ENCODE peak calls at places on chromosomes 11 and 22, in eight cellular contexts. U is uterus, P is chondrocyte, A is GM10248, E is BJ, V is PC-3, Z is cardiac muscle cell, Y is HFF-Myc. Q is an unnamed sample.

GRCh38 chr11:95455228-95455627 is 224.2 kb upstream of the SESN3 start:
- DNase-seq in E (no peak), U (no peak), P (no peak), V (no peak), A (no peak), Y (no peak), Z (no peak), Q (no peak)

GRCh38 chr11:132123854-132124835 is 753.7 kb downstream of the NTM start:
- DNase-seq in Y (no peak), V (no peak), Z (no peak), P (no peak), A (no peak), E (no peak), U (no peak), Q (no peak)

GRCh38 chr11:67606150-67606476 is 623 bp upstream of the NDUFV1 start:
- DNase-seq in Z (peak), Y (no peak), A (no peak), E (no peak), P (no peak), V (no peak), U (no peak), Q (no peak)

GRCh38 chr11:1863352-1864215 is 10.7 kb downstream of the LSP1 start:
- DNase-seq in Z (peak), Y (peak), E (peak), U (peak), A (no peak), P (no peak), V (peak), Q (peak)

GRCh38 chr11:74157169-74157568 is 13.6 kb downstream of the C2CD3 start:
- DNase-seq in U (no peak), Z (no peak), A (no peak), V (peak), Y (no peak), E (no peak), P (no peak), Q (no peak)

GRCh38 chr22:20316217-20316843 is 3.5 kb downstream of the DGCR6L start:
- DNase-seq in P (no peak), V (no peak), A (no peak), Y (no peak), Z (no peak), E (no peak), U (no peak), Q (no peak)

GRCh38 chr11:65576867-65577755 is 1.3 kb downstream of the EHBP1L1 start:
- DNase-seq in Z (no peak), U (peak), P (no peak), E (no peak), Y (no peak), V (peak), A (no peak), Q (no peak)

GRCh38 chr11:122362381-122362780 is 246.4 kb upstream of the BLID start:
- DNase-seq in A (no peak), E (no peak), Z (no peak), U (no peak), Y (no peak), V (no peak), P (no peak), Q (no peak)

GRCh38 chr11:100910808-100911207 is 218.8 kb downstream of the PGR start:
- DNase-seq in A (peak), P (no peak), V (no peak), Y (no peak), U (no peak), E (no peak), Z (no peak), Q (no peak)

GRCh38 chr11:130157111-130157510 is 2.5 kb upstream of the ST14 start:
- DNase-seq in P (no peak), A (no peak), V (no peak), Z (no peak), Y (no peak), E (no peak), U (no peak), Q (no peak)

GRCh38 chr22:33126881-33127280 is 68.7 kb upstream of the SYN3 start:
- DNase-seq in U (no peak), Z (peak), P (no peak), E (no peak), Y (no peak), A (no peak), V (no peak), Q (no peak)

GRCh38 chr11:87972133-87972532 is 203.1 kb downstream of the RAB38 start:
- DNase-seq in A (peak), Z (no peak), Y (no peak), U (no peak), E (no peak), P (no peak), V (no peak), Q (no peak)

GRCh38 chr22:25081409-25081824 is 118.2 kb upstream of the CRYBB3 start:
- DNase-seq in A (peak), P (no peak), E (no peak), V (peak), Y (no peak), U (no peak), Z (no peak), Q (no peak)

GRCh38 chr11:17764446-17765218 is 30.1 kb downstream of the KCNC1 start:
- DNase-seq in Z (no peak), P (peak), A (no peak), U (no peak), E (no peak), Y (no peak), V (no peak), Q (no peak)

GRCh38 chr22:20418211-20418788 is 19.3 kb downstream of the SCARF2 start:
- DNase-seq in U (peak), P (peak), E (no peak), Y (no peak), Z (peak), V (peak), A (peak), Q (peak)

GRCh38 chr11:11563193-11563592 is 58.6 kb downstream of the GALNT18 start:
- DNase-seq in P (no peak), E (no peak), Z (peak), V (no peak), Y (no peak), A (no peak), U (no peak), Q (no peak)

GRCh38 chr11:111302298-111302697 is 4.0 kb downstream of the POU2AF3 start:
- DNase-seq in U (no peak), E (no peak), Z (no peak), V (no peak), Y (no peak), P (no peak), A (no peak), Q (no peak)

GRCh38 chr11:827146-827860 is 416 bp upstream of the CRACR2B start:
- DNase-seq in E (no peak), U (no peak), Z (peak), V (no peak), Y (no peak), A (peak), P (no peak), Q (no peak)

GRCh38 chr11:64078905-64079304 is 43.2 kb downstream of the FLRT1 start:
- DNase-seq in U (no peak), A (no peak), V (no peak), E (no peak), P (no peak), Z (no peak), Y (no peak), Q (no peak)

GRCh38 chr11:125941606-125942275 is 4.1 kb upstream of the VSIG10L2 start:
- DNase-seq in A (peak), U (no peak), Z (peak), Y (no peak), P (no peak), V (peak), E (no peak), Q (no peak)

GRCh38 chr11:124277809-124278208 is 21.6 kb downstream of the OR8G5 start:
- DNase-seq in E (no peak), Z (peak), A (no peak), P (no peak), V (no peak), U (no peak), Y (no peak), Q (no peak)

GRCh38 chr11:3865388-3866193 is 10.1 kb downstream of the STIM1 start:
- DNase-seq in P (no peak), Y (no peak), V (peak), A (no peak), Z (peak), U (no peak), E (no peak), Q (peak)

GRCh38 chr11:27933992-27934829 is 173.7 kb downstream of the KIF18A start:
- DNase-seq in E (peak), Z (no peak), V (peak), A (no peak), U (peak), Y (peak), P (no peak), Q (peak)

GRCh38 chr11:124748100-124748418 is 4.0 kb downstream of the VSIG2 start:
- DNase-seq in A (no peak), U (no peak), E (no peak), Y (no peak), Z (no peak), P (no peak), V (no peak), Q (no peak)

GRCh38 chr11:115238086-115238485 is 266.1 kb downstream of the CADM1 start:
- DNase-seq in P (no peak), U (no peak), Y (no peak), Z (no peak), V (no peak), E (no peak), A (no peak), Q (no peak)

GRCh38 chr11:115241899-115242298 is 262.3 kb downstream of the CADM1 start:
- DNase-seq in P (no peak), E (no peak), Y (no peak), V (no peak), Z (no peak), A (no peak), U (no peak), Q (no peak)

GRCh38 chr11:115237578-115237977 is 266.6 kb downstream of the CADM1 start:
- DNase-seq in Z (no peak), A (no peak), P (no peak), V (no peak), U (no peak), E (no peak), Y (no peak), Q (no peak)

GRCh38 chr11:115234794-115235193 is 269.4 kb downstream of the CADM1 start:
- DNase-seq in Y (no peak), E (no peak), V (no peak), P (no peak), A (no peak), U (no peak), Z (no peak), Q (no peak)

DNA sequence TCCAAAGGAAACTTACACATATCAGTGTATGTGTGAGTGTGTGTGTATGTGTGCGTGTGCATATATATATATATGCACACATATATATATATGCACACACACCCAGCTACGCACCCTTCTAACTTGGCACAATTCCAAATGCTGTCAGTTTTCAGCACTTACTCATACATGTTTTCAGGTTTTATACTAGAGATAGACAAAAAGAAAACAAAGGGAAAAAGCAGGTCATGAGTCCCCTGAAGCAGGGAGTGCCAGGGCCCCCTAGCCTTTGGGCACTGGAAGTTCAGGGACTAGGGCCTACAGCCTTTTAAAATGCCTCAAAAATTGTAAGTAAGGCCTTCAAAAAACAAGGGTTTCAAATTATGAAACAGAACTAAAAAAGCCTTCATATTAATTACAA is 265.4 kb downstream of the CADM1 start:
- DNase-seq in E (no peak), Z (no peak), U (no peak), V (no peak), A (no peak), Y (no peak), P (no peak), Q (no peak)
- TF ChIP-seq CTCF in E (peak), Z (no peak), U (no peak), V (no peak), A (no peak), Y (no peak), P (peak), Q (no peak)

DNA sequence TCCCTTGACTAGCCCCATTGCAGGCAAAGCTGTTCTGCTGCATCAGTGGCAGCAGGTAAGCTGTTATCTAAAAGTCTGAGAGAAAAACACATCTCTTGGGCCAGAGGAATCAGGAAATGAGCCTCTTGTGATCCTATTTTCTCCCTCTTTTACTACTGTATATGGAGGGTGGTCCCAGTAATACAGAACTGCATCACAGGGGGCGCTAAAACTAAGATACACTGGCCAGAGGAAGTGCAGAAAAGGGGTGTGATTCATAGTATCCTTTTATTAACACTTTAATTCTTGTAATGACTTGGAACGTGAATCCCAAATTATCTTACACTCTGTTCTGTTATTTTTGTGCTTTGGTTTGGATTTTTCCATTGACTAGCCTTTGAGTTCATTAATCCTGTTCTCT is 8.8 kb upstream of the MED17 start:
- DNase-seq in Z (peak), U (no peak), A (no peak), Y (no peak), V (peak), E (no peak), P (no peak), Q (no peak)
- TF ChIP-seq CTCF in Z (peak), U (no peak), A (no peak), Y (peak), V (peak), E (peak), P (peak), Q (peak)

GRCh38 chr22:46846832-46847355 is 84.4 kb downstream of the TBC1D22A start:
- DNase-seq in V (no peak), P (no peak), E (no peak), Z (no peak), A (no peak), Y (no peak), U (no peak), Q (no peak)

GRCh38 chr22:46844606-46845210 is 82.3 kb downstream of the TBC1D22A start:
- DNase-seq in P (no peak), V (no peak), Z (no peak), A (no peak), E (no peak), Y (no peak), U (no peak), Q (no peak)

GRCh38 chr22:46846154-46846831 is 83.8 kb downstream of the TBC1D22A start:
- DNase-seq in A (no peak), P (no peak), V (peak), Z (no peak), E (no peak), U (no peak), Y (no peak), Q (no peak)

GRCh38 chr22:46843691-46844297 is 81.3 kb downstream of the TBC1D22A start:
- DNase-seq in Y (no peak), E (no peak), P (no peak), A (no peak), Z (no peak), V (no peak), U (no peak), Q (no peak)

GRCh38 chr22:46845281-46846153 is 83.1 kb downstream of the TBC1D22A start:
- DNase-seq in Y (no peak), U (no peak), P (no peak), Z (no peak), E (no peak), A (no peak), V (peak), Q (no peak)
- TF ChIP-seq CTCF in Y (no peak), U (peak), P (peak), Z (peak), E (peak), A (no peak), V (peak), Q (peak)

DNA sequence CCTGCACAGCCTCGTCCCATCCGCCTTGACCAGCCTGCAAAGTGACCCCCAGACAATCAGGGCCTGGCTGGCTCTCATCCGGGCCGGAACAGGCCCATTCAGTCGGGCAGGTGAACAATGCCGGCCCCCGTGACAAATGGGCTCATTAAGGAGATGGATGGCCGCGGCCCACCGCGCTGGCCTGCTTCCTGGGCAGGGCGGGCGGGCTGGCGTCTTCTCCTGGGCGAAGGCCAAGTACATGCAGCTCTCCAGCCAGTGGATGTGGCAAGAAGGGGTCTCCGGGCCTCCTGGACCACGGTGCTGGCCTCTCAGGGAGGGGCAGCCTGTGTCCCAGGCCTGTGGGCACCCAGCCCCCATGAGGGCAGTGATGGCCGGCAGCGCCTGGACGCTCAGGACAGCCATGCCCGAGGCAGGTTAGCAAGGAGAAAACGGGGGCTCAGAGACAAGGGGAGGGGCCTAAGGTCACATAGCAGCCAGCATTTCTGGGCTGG is 1022.8 kb downstream of the BRD1 start:
- DNase-seq in P (no peak), Y (no peak), A (no peak), U (no peak), E (no peak), Z (no peak), V (no peak), Q (no peak)
- TF ChIP-seq CTCF in P (no peak), Y (no peak), A (no peak), U (no peak), E (no peak), Z (no peak), V (no peak), Q (no peak)

GRCh38 chr11:19435306-19435989 is 194.7 kb upstream of the E2F8 start:
- DNase-seq in Z (no peak), U (no peak), A (no peak), E (no peak), P (no peak), V (no peak), Y (no peak), Q (no peak)

GRCh38 chr11:19433367-19433766 is 192.6 kb upstream of the E2F8 start:
- DNase-seq in P (no peak), Z (no peak), A (no peak), E (no peak), U (no peak), Y (no peak), V (no peak), Q (no peak)

GRCh38 chr11:19432370-19433163 is 191.8 kb upstream of the E2F8 start:
- DNase-seq in V (peak), A (no peak), U (no peak), E (no peak), P (no peak), Y (peak), Z (no peak), Q (peak)

GRCh38 chr11:19431059-19431398 is 190.3 kb upstream of the E2F8 start:
- DNase-seq in P (no peak), U (no peak), Y (no peak), A (no peak), V (no peak), E (no peak), Z (no peak), Q (no peak)

DNA sequence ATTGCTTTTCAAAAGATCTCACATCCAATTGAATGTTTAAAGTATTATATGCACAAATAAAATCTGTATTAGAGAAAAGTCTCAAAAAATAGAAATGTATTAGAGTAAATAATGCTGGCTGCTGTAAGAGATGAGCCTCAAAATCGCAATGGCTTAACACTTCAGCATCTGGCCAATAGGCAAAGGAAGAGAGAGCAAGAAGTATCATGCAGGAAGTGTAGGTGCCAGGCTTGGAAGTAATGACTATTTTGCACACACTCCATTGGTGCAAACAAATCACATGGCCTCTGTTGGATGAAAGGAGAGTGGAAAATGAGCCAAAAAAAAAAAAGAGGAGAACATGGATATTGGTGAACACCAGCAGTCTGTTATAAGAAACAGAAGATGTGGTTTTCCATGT is 193.0 kb upstream of the E2F8 start:
- DNase-seq in A (no peak), Y (no peak), V (no peak), Z (no peak), P (no peak), U (no peak), E (no peak), Q (no peak)
- TF ChIP-seq CTCF in A (no peak), Y (no peak), V (no peak), Z (no peak), P (no peak), U (no peak), E (no peak), Q (no peak)

DNA sequence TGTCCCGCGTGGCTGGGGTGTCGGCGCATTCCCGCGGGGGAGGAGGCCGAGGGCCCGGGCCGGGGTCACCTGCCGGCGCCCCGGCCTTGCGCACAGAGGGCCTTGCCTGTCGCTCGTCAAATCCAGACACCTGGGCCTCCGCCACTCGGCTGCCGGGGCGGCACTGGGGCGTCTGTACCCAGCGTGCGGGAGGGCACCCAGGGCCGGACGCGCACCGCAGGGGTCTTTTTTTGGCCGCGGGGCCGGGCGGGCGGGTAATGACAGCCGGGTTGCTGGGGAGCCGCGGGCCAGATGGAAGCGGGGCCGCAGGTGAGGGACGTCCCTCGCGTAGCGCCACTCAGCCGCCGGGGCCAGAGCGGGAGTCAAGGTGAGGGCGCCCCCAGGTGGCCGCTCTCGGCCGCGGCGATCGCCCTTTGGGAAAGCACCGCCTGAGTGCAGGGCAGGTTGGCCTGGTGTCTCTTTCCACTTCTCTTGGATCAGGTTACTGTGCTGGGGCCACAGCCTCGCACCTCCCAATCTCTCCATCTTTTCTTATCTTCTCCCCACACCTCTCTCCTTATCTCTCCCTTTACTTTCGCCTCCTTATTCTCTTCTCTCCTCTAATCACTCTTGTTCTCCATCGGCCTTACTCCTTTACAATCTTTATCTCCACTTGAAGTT is 3.5 kb downstream of the PHLDB1 start:
- DNase-seq in A (peak), Y (no peak), V (peak), E (no peak), Z (peak), P (peak), U (peak), Q (no peak)
- TF ChIP-seq CTCF in A (peak), Y (peak), V (peak), E (peak), Z (peak), P (peak), U (peak), Q (peak)

GRCh38 chr11:34837246-34837856 is 78.8 kb downstream of the APIP start:
- DNase-seq in E (no peak), A (no peak), Z (no peak), Y (no peak), P (no peak), V (peak), U (no peak), Q (no peak)
- TF ChIP-seq CTCF in E (no peak), A (no peak), Z (no peak), Y (no peak), P (peak), V (peak), U (no peak), Q (no peak)